ENCODE peak calls at places on chromosomes 7 and 10, in four cellular contexts. Z is activated CD8-positive, alpha-beta T cell treated with anti-CD3 and anti-CD28 coated beads, Interleukin-2, amount 10 ng/mL, durations not matched to agents 7 days and 5 days; O is WTC11; E is AG04450. N is an unnamed sample.
A peak's percentile ranks its signal among the peaks of the same experiment; 100 is the strongest.

GRCh38 chr7:29167721-29168120 is 21.4 kb upstream of the CPVL start:
- DNase-seq in Z (no peak), E (no peak), O (no peak), N (no peak)

GRCh38 chr7:152336754-152337368 is 98.9 kb downstream of the KMT2C start:
- DNase-seq in E (no peak), O (peak; percentile 18), Z (peak; percentile 44), N (peak; percentile 53)

GRCh38 chr10:1382711-1383110 is 326.5 kb downstream of the WDR37 start:
- DNase-seq in O (no peak), E (no peak), Z (no peak), N (no peak)

GRCh38 chr10:49309691-49310371 is 10.9 kb downstream of the C10orf71 start:
- DNase-seq in O (no peak), E (no peak), Z (peak; percentile 82), N (no peak)

GRCh38 chr7:100342761-100343160 is 15.2 kb upstream of the PILRB start:
- DNase-seq in E (no peak), O (no peak), Z (no peak), N (no peak)

GRCh38 chr7:97671571-97671970 is 60.3 kb upstream of the TAC1 start:
- DNase-seq in O (no peak), Z (no peak), E (no peak), N (no peak)

GRCh38 chr7:142385528-142386340 is 127.9 kb upstream of the PRSS58 start:
- DNase-seq in Z (peak; percentile 67), O (peak; percentile 57), E (peak; percentile 33), N (peak; percentile 32)

GRCh38 chr7:153286763-153287162 is 527.2 kb downstream of the ACTR3B start:
- DNase-seq in Z (no peak), E (no peak), O (no peak), N (peak; percentile 3)

GRCh38 chr10:75959209-75959608 is 527.8 kb downstream of the LRMDA start:
- DNase-seq in Z (no peak), E (peak; percentile 37), O (no peak), N (peak; percentile 54)

GRCh38 chr7:139618482-139619366 is 95.2 kb downstream of the CLEC2L start:
- DNase-seq in E (no peak), Z (peak; percentile 53), O (peak; percentile 64), N (peak; percentile 35)